ENCODE peak calls at places on chromosomes 3 and 15, in four cellular contexts. K, Y, T and W are unnamed samples. For H3K4me1, the result is how much of the 10 kb centered on the place peaks cover.

GRCh38 chr15:41698779-41699178 is 38.6 kb downstream of the MGA start:
- DNase-seq in K (no peak), Y (no peak), T (no peak), W (no peak)

GRCh38 chr3:190076601-190077444 is 43.9 kb downstream of the P3H2 start:
- DNase-seq in K (no peak), Y (no peak), T (no peak), W (no peak)

GRCh38 chr3:149512073-149512782 is 37.7 kb downstream of the TM4SF4 start:
- DNase-seq in K (peak), Y (peak), T (peak), W (peak)

GRCh38 chr15:63157066-63157890 is at the start of gene RPS27L:
- DNase-seq in K (peak), Y (peak), T (peak), W (peak)

GRCh38 chr15:90201944-90202375 is 830 bp downstream of the SEMA4B start:
- DNase-seq in K (no peak), Y (peak), T (no peak), W (no peak)

GRCh38 chr3:195001961-195002861 is 268.7 kb downstream of the XXYLT1 start:
- DNase-seq in K (peak), Y (peak), T (peak), W (peak)

GRCh38 chr3:52532838-52533622 is 627 bp downstream of the NT5DC2 start:
- DNase-seq in K (no peak), Y (peak), T (no peak), W (no peak)

GRCh38 chr15:89754361-89755154 is 3.5 kb upstream of the MESP1 start:
- DNase-seq in K (no peak), Y (no peak), T (no peak), W (no peak)

GRCh38 chr3:10411598-10412332 is 90.9 kb upstream of the SEC13 start:
- DNase-seq in K (no peak), Y (no peak), T (no peak), W (peak)

GRCh38 chr3:128269796-128270195 is 116.5 kb downstream of the EEFSEC start:
- DNase-seq in K (no peak), Y (no peak), T (no peak), W (no peak)
- H3K4me1 ChIP-seq in K (under half), Y (under half), T (under half), W (under half)

GRCh38 chr3:187977659-187978058 is 176.3 kb upstream of the LPP start:
- DNase-seq in K (no peak), Y (no peak), T (no peak), W (no peak)
- H3K4me1 ChIP-seq in K (under half), Y (under half), T (under half), W (under half)

DNA sequence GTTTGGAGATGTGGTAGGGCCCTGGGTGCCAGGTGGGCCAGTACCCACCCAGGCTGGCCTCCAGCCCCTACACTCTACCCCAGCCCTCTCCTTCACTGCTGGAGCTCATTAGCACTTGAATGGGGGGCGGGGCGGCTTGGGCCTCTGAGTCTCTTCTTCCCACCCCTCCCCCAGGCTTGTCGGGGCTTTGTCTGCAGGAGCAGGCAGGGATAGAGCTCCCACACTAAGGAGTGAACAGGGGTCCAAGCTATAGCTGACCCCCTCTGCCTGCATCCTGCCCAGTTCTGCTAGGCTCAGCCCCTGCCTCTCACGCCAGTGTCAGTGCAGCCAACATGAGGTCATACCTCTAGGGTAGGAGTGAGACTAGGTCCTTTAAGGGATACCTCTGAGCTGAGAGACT is 5.2 kb downstream of the GNAI2 start:
- DNase-seq in K (no peak), Y (no peak), T (no peak), W (no peak)
- H3K4me1 ChIP-seq in K (half or more), Y (under half), T (half or more), W (half or more)

DNA sequence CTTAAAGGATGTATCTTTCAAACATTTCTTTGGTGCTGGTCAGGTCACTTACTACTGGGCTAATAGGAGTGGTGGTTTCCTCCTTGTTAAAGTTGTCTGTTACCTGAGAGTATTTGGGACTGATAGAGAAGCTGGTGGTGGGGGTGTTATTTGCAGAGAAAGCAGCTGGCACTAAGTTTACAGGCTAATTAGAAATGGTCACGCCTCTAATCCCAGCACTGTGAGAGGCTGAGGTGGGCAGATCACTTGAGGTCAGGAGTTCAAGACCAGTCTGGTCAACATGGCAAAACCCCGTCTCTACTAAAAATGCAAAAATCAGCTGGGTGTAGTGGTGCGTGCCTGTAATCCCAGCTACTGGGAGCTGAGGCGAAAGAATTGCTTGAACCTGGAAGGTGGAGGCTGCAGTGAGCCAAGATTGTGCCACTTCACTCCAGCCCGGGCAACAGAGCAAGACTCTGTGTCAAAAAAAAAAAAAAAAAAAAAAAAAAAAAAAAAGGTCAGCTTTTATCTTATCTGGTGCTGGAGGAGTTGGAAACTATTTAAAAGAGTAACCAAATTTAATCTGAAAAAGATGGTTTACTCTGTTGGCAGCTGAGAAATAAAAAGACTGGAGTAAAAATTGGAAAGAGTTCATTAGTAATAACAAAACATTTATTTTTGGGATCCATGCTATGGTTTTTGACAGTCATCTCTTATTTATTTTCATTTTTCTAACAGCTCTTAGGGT is 332.6 kb downstream of the PTPRG start:
- DNase-seq in K (no peak), Y (no peak), T (no peak), W (no peak)
- H3K4me1 ChIP-seq in K (under half), Y (under half), T (half or more), W (under half)

DNA sequence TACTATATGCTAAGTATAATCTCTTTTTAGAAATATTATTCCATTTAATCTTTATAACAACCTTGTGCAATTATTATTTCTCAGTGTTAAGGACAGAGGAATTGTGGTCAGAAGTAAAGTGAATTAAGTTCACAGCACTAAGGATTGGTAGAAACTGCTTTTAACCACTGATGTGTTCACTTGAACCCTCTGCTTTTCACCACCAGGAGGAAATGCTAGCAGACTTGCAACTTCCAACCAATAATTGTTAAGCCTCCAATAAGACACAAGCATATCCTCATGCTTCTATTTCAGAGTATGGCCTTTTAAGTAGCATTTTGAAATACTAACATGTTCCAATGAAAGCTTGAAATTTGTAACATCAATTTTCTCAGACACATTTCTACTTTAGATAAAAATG is 527.4 kb downstream of the SI start:
- DNase-seq in K (no peak), Y (no peak), T (no peak), W (no peak)
- H3K4me1 ChIP-seq in K (under half), Y (under half), T (under half), W (under half)

DNA sequence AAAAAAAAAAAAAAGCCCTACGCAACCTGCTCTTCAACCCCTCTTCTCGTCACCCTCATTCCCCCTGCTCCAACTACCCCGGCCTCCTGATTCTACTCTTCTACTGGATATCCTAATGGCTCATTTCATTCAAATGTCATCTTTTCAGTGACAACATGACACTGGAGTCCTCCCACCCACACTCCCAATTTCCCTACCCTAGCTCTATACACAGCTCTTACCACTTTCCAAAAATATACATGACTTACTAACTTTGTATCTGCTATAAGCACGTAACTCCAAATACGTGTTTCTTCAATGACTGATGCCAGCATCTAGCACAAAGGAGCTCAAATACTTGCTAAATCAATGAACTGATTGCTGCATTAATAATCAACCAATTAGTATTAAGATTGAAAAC is 11.4 kb downstream of the UBP1 start:
- DNase-seq in K (no peak), Y (no peak), T (no peak), W (no peak)
- H3K4me1 ChIP-seq in K (under half), Y (under half), T (half or more), W (half or more)

GRCh38 chr3:167729591-167729990 is 5.1 kb downstream of the PDCD10 start:
- DNase-seq in K (no peak), Y (no peak), T (no peak), W (no peak)

GRCh38 chr3:167728631-167729335 is 5.9 kb downstream of the PDCD10 start:
- DNase-seq in K (peak), Y (no peak), T (no peak), W (no peak)

GRCh38 chr3:167733961-167734497 is 663 bp downstream of the PDCD10 start:
- DNase-seq in K (no peak), Y (no peak), T (no peak), W (no peak)

GRCh38 chr3:167732313-167733065 is 2.2 kb downstream of the PDCD10 start:
- DNase-seq in K (peak), Y (no peak), T (no peak), W (no peak)

DNA sequence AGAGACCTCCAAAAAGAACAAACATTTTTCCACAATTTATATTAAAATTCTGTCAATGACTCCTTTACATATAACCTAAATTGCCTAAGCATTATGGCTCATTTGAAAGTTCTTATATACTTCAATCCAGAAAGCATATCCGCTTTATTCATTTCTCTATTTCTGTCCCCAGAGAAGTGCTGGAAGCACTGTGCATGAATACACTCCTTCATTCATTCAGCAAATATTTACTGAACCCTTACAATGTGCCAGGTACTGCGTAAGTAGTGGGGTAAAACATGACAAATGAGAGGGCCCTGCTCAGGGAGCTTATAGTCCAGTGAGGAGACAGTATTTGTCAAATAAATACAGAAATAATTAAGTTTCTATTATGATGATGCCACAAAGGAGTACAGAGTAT is 3.3 kb downstream of the PDCD10 start:
- DNase-seq in K (no peak), Y (no peak), T (no peak), W (no peak)
- H3K4me1 ChIP-seq in K (under half), Y (under half), T (half or more), W (under half)